ENCODE peak calls at places on chromosomes 7 and 10, in eight cellular contexts. P is tibial nerve, T is PC-9, G is spleen, E is HCT116, H is astrocyte of the spinal cord, R is astrocyte, S is WTC11. V is an unnamed sample.

GRCh38 chr10:103667390-103667789 is 173.9 kb downstream of the NEURL1 start:
- DNase-seq in P (no peak), T (no peak), G (no peak), E (no peak), H (no peak), R (no peak), S (peak; percentile 29), V (no peak)

GRCh38 chr7:77536413-77537135 is 521 bp upstream of the PTPN12 start:
- DNase-seq in P (peak; percentile 95), T (peak; percentile 99), G (peak; percentile 100), E (peak; percentile 88), H (peak; percentile 97), R (peak; percentile 87), S (peak; percentile 99), V (peak; percentile 88)

GRCh38 chr10:9786576-9786975 is 1231.1 kb upstream of the CELF2 start:
- DNase-seq in P (no peak), T (no peak), G (no peak), E (no peak), H (peak; percentile 79), R (peak; percentile 92), S (no peak), V (no peak)

GRCh38 chr7:78777844-78778243 is 675.6 kb downstream of the MAGI2 start:
- DNase-seq in P (no peak), T (no peak), G (no peak), E (no peak), H (no peak), R (peak; percentile 6), S (no peak), V (no peak)

GRCh38 chr10:110229155-110229554 is 21.8 kb downstream of the MXI1 start:
- DNase-seq in P (no peak), T (no peak), G (no peak), E (no peak), H (no peak), R (no peak), S (no peak), V (no peak)

GRCh38 chr7:77935652-77936348 is 137.2 kb downstream of the PHTF2 start:
- DNase-seq in P (no peak), T (no peak), G (no peak), E (no peak), H (no peak), R (no peak), S (no peak), V (no peak)

GRCh38 chr7:155951554-155952158 is 139.4 kb upstream of the SHH start:
- DNase-seq in P (no peak), T (peak; percentile 94), G (no peak), E (peak; percentile 96), H (peak; percentile 93), R (peak; percentile 95), S (no peak), V (no peak)

GRCh38 chr10:5975641-5976473 is 1.5 kb downstream of the IL15RA start:
- DNase-seq in P (no peak), T (no peak), G (no peak), E (no peak), H (no peak), R (peak; percentile 8), S (no peak), V (no peak)

GRCh38 chr10:33335800-33336605 is 1.5 kb upstream of the NRP1 start:
- DNase-seq in P (peak; percentile 40), T (peak; percentile 72), G (peak; percentile 82), E (no peak), H (peak; percentile 79), R (peak; percentile 44), S (peak; percentile 36), V (no peak)

GRCh38 chr7:87926581-87927461 is 7.2 kb upstream of the ADAM22 start:
- DNase-seq in P (no peak), T (peak; percentile 17), G (no peak), E (no peak), H (peak; percentile 92), R (peak; percentile 71), S (peak; percentile 74), V (no peak)

GRCh38 chr7:50304911-50305621 is 550 bp downstream of the IKZF1 start:
- DNase-seq in P (no peak), T (no peak), G (peak; percentile 90), E (no peak), H (peak; percentile 1), R (no peak), S (no peak), V (no peak)

GRCh38 chr10:48466611-48467240 is 138.1 kb downstream of the ARHGAP22 start:
- DNase-seq in P (no peak), T (peak; percentile 54), G (peak; percentile 63), E (no peak), H (no peak), R (no peak), S (no peak), V (no peak)

GRCh38 chr7:22561356-22561755 is 61.4 kb upstream of the STEAP1B start:
- DNase-seq in P (peak; percentile 49), T (peak; percentile 88), G (no peak), E (no peak), H (peak; percentile 100), R (peak; percentile 100), S (peak; percentile 76), V (no peak)

GRCh38 chr7:137751361-137752009 is 95.3 kb downstream of the DGKI start:
- DNase-seq in P (no peak), T (no peak), G (no peak), E (no peak), H (no peak), R (no peak), S (no peak), V (no peak)

GRCh38 chr7:157476201-157476600 is 139.4 kb downstream of the DNAJB6 start:
- DNase-seq in P (no peak), T (no peak), G (peak; percentile 47), E (no peak), H (no peak), R (no peak), S (no peak), V (no peak)

GRCh38 chr7:157475601-157476000 is 138.8 kb downstream of the DNAJB6 start:
- DNase-seq in P (no peak), T (no peak), G (peak; percentile 18), E (no peak), H (no peak), R (no peak), S (no peak), V (no peak)

GRCh38 chr7:157475095-157475494 is 138.3 kb downstream of the DNAJB6 start:
- DNase-seq in P (no peak), T (no peak), G (no peak), E (no peak), H (no peak), R (no peak), S (no peak), V (no peak)

GRCh38 chr7:157473051-157473569 is 136.3 kb downstream of the DNAJB6 start:
- DNase-seq in P (no peak), T (no peak), G (peak; percentile 10), E (no peak), H (no peak), R (no peak), S (no peak), V (no peak)

GRCh38 chr7:157474685-157475084 is 137.9 kb downstream of the DNAJB6 start:
- DNase-seq in P (no peak), T (peak; percentile 34), G (peak; percentile 79), E (peak; percentile 48), H (no peak), R (no peak), S (peak; percentile 84), V (no peak)
- TF ChIP-seq CTCF in P (no peak), T (peak; percentile 72), G (no peak), E (peak; percentile 35), H (peak; percentile 16), R (no peak), S (peak; percentile 52), V (no peak)

GRCh38 chr10:91215384-91215783 is 5.1 kb upstream of the PCGF5 start:
- DNase-seq in P (no peak), T (no peak), G (no peak), E (no peak), H (no peak), R (no peak), S (no peak), V (no peak)

GRCh38 chr10:91220954-91221696 is 662 bp downstream of the PCGF5 start:
- DNase-seq in P (no peak), T (no peak), G (no peak), E (no peak), H (peak; percentile 19), R (peak; percentile 10), S (peak; percentile 39), V (no peak)

GRCh38 chr10:91219371-91220193 is 881 bp upstream of the PCGF5 start:
- DNase-seq in P (no peak), T (no peak), G (no peak), E (no peak), H (no peak), R (no peak), S (no peak), V (no peak)

GRCh38 chr10:91214906-91215305 is 5.6 kb upstream of the PCGF5 start:
- DNase-seq in P (no peak), T (no peak), G (no peak), E (no peak), H (no peak), R (no peak), S (no peak), V (no peak)

GRCh38 chr10:91220194-91220953 is at the start of gene PCGF5:
- DNase-seq in P (peak; percentile 74), T (peak; percentile 90), G (peak; percentile 99), E (peak; percentile 53), H (peak; percentile 91), R (peak; percentile 68), S (peak; percentile 89), V (peak; percentile 61)
- TF ChIP-seq CTCF in P (peak; percentile 43), T (no peak), G (peak; percentile 40), E (no peak), H (no peak), R (no peak), S (no peak), V (no peak)

DNA sequence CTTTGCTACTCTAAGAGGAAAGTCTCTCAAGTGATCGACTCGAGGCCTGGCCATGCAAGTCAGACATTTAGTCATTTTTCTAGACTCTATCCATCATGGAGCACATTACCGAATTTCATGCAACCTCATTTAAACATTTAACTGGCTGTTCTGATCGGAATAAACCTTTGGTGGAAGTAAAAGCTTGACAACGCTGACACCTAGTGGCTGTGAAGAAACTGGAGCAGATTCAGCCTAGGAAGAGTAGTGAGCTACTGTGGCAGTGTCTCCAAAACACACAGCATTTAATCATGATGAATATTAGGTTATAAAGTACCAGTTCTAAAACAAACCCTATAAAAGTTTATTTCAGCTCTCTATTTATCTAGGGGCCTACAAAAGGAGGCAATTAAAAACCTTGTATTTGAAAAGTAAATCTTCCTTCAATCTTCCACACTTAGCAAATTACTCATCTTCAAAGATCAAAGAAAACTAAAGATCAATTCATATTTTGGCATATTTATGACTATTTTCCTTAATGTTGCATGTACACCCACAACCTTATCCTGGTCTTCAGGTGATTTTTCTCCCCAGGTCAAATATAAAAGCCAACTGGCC is 175.0 kb downstream of the CTNNA3 start:
- DNase-seq in P (no peak), T (peak; percentile 31), G (no peak), E (peak; percentile 50), H (peak; percentile 55), R (peak; percentile 33), S (no peak), V (no peak)
- TF ChIP-seq CTCF in P (peak; percentile 78), T (peak; percentile 87), G (no peak), E (peak; percentile 65), H (peak; percentile 80), R (peak; percentile 84), S (peak; percentile 71), V (no peak)

DNA sequence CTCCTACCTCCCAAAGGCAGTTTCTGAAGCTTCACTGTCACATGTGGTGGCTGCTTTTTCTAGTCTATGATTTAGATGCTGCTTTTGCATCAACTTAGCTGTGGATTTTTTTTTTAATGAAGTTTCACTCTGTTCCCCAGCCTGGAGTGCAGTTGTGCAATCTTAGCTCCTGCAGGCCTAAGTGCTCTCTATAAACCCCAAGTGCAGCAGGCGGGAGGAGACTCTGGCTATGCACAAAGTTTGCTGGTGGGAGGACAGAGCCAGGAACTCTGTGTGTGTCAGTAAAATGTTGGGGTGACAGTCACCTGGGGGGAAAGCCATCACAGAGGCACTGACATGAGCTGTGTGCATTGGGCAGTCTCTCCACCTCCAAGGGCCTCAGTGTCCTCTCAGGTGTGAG is 138.8 kb upstream of the FAM20C start:
- DNase-seq in P (no peak), T (no peak), G (no peak), E (no peak), H (no peak), R (no peak), S (no peak), V (no peak)
- TF ChIP-seq CTCF in P (no peak), T (no peak), G (no peak), E (no peak), H (no peak), R (no peak), S (no peak), V (no peak)

V was measured in omental fat pad.